ENCODE peak calls at places on chromosomes 3 and 15, in seven cellular contexts. J is body of pancreas, Y is HL-60, B is tibial artery, R is AG04450, A is neural progenitor cell, Z is GM12865. E is an unnamed sample.

GRCh38 chr3:81470416-81470978 is 290.9 kb downstream of the GBE1 start:
- DNase-seq in J (no peak), Y (no peak), B (no peak), R (no peak), A (no peak), Z (no peak), E (no peak)

GRCh38 chr15:89822951-89823701 is 8.5 kb upstream of the ANPEP start:
- DNase-seq in J (no peak), Y (no peak), B (peak), R (no peak), A (no peak), Z (no peak), E (no peak)

GRCh38 chr3:8739757-8740508 is 6.3 kb downstream of the CAV3 start:
- DNase-seq in J (no peak), Y (no peak), B (no peak), R (peak), A (no peak), Z (peak), E (no peak)

GRCh38 chr3:183824761-183825379 is 507 bp downstream of the MAP6D1 start:
- DNase-seq in J (peak), Y (no peak), B (peak), R (no peak), A (peak), Z (no peak), E (no peak)

GRCh38 chr3:55417211-55417610 is 69.9 kb downstream of the WNT5A start:
- DNase-seq in J (no peak), Y (no peak), B (no peak), R (no peak), A (no peak), Z (no peak), E (no peak)

GRCh38 chr15:40330368-40330836 is 6.9 kb downstream of the INAFM2 start:
- DNase-seq in J (no peak), Y (peak), B (peak), R (no peak), A (no peak), Z (no peak), E (no peak)

GRCh38 chr3:114857281-114857680 is 289.8 kb downstream of the ZBTB20 start:
- DNase-seq in J (no peak), Y (no peak), B (no peak), R (no peak), A (no peak), Z (no peak), E (no peak)

GRCh38 chr3:11260460-11260859 is 11.7 kb upstream of the ATG7 start:
- DNase-seq in J (no peak), Y (no peak), B (no peak), R (no peak), A (no peak), Z (no peak), E (no peak)

GRCh38 chr15:100113351-100114075 is 228.3 kb downstream of the ADAMTS17 start:
- DNase-seq in J (no peak), Y (no peak), B (peak), R (no peak), A (no peak), Z (no peak), E (no peak)

GRCh38 chr3:189269356-189269755 is 97.6 kb downstream of the TPRG1 start:
- DNase-seq in J (no peak), Y (no peak), B (no peak), R (no peak), A (no peak), Z (no peak), E (no peak)

GRCh38 chr3:189273736-189274135 is 102.0 kb downstream of the TPRG1 start:
- DNase-seq in J (no peak), Y (no peak), B (no peak), R (no peak), A (no peak), Z (no peak), E (no peak)

GRCh38 chr3:189272500-189273119 is 100.8 kb downstream of the TPRG1 start:
- DNase-seq in J (no peak), Y (no peak), B (no peak), R (no peak), A (peak), Z (peak), E (peak)

GRCh38 chr3:189267981-189268613 is 96.3 kb downstream of the TPRG1 start:
- DNase-seq in J (no peak), Y (no peak), B (no peak), R (no peak), A (peak), Z (no peak), E (no peak)

GRCh38 chr3:189270248-189270832 is 98.6 kb downstream of the TPRG1 start:
- DNase-seq in J (peak), Y (no peak), B (peak), R (peak), A (peak), Z (peak), E (peak)
- TF ChIP-seq CTCF in J (peak), Y (peak), B (peak), R (peak), A (peak), Z (peak), E (peak)

GRCh38 chr3:185930393-185931107 is 7.3 kb downstream of the TRA2B start:
- DNase-seq in J (no peak), Y (no peak), B (no peak), R (no peak), A (no peak), Z (no peak), E (no peak)

GRCh38 chr3:185929192-185930151 is 8.3 kb downstream of the TRA2B start:
- DNase-seq in J (no peak), Y (no peak), B (no peak), R (no peak), A (peak), Z (no peak), E (no peak)

GRCh38 chr3:185926445-185926844 is 11.4 kb downstream of the TRA2B start:
- DNase-seq in J (no peak), Y (no peak), B (no peak), R (no peak), A (no peak), Z (no peak), E (no peak)

GRCh38 chr3:185927501-185928200 is 10.2 kb downstream of the TRA2B start:
- DNase-seq in J (no peak), Y (no peak), B (no peak), R (no peak), A (no peak), Z (no peak), E (no peak)

DNA sequence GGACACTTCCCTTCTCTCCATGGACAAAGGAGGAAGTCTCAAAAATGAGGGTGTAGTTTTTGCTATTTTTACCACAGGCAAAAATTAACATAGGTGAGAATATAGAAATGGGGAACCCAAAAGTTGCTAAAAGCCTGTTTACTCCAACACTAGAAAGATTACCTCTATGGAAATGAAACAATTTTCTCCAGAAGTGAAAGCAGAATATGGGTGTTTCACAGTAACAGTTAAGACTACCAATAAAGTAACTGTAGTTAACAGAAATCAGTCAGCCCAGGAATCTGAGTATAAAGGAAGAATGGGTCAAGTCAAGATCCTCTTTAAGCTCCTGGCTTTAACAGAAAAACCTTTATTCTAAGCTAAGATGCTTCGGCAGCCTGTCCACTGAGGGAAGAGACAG is 9.3 kb downstream of the TRA2B start:
- DNase-seq in J (no peak), Y (no peak), B (no peak), R (no peak), A (peak), Z (no peak), E (no peak)
- H3K4me3 ChIP-seq in J (no peak), Y (no peak), B (peak), R (no peak), A (peak), Z (peak), E (no peak)

DNA sequence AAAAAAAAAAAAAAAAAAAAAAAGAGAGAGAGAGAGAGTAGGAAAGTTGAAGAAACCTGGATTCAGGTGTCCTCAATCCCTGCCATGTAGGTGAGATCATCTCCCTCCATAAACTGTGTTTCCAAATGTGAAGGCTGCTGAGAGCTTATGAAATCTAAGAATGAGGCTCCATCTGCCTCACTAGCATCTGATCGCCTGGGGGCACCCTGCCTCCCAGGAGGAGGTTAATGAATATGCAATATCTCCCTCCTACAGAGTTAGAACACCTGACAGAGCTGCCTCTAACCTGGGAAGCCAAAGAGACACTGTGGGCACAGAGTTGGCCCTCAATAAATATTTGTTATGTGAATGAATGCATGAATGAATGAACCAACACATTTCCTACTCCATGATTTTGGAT is 23.8 kb upstream of the ZNF148 start:
- DNase-seq in J (no peak), Y (no peak), B (no peak), R (no peak), A (no peak), Z (peak), E (peak)
- TF ChIP-seq CTCF in J (no peak), Y (no peak), B (no peak), R (no peak), A (no peak), Z (peak), E (no peak)

GRCh38 chr3:39386331-39386730 is 3.2 kb downstream of the SLC25A38 start:
- DNase-seq in J (no peak), Y (no peak), B (no peak), R (no peak), A (no peak), Z (no peak), E (no peak)

GRCh38 chr3:39384665-39385000 is 1.5 kb downstream of the SLC25A38 start:
- DNase-seq in J (no peak), Y (no peak), B (no peak), R (no peak), A (no peak), Z (no peak), E (no peak)

GRCh38 chr3:39387411-39387975 is 4.3 kb downstream of the SLC25A38 start:
- DNase-seq in J (no peak), Y (no peak), B (no peak), R (no peak), A (no peak), Z (no peak), E (no peak)

GRCh38 chr3:39383913-39384664 is 919 bp downstream of the SLC25A38 start:
- DNase-seq in J (peak), Y (peak), B (peak), R (peak), A (peak), Z (peak), E (peak)

DNA sequence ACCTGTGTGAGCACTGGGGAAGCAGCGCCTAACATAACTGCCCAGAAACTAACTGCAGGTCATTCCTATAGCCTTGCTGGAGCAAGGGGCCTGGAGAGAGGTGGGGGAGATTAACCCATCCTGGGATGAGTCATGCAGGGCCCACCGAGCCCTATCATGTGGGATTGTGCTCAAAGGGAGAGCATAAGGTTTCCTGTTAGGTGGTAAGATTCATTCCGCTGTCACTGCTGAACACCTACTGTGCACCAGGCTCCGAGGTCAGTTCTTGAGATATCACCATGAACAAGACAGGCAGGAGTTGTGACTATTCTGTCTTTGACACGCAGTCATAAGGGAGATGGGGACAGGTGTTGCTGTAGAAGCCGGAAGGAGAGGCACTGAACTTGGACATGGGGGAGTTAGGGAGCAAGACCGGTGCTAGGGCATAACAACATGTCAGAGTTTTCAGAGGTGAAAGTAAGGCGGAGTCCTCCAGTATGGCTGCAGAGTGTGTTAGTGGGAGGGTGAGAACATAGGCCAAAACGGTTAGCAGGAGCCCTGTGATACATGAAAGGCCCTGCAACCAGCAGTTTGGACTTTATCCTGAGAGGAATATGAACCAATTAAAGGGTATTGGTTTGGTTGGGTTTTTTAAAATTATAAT is 2.4 kb downstream of the SLC25A38 start:
- DNase-seq in J (no peak), Y (no peak), B (no peak), R (no peak), A (no peak), Z (no peak), E (no peak)
- H3K4me3 ChIP-seq in J (no peak), Y (no peak), B (no peak), R (no peak), A (no peak), Z (no peak), E (no peak)

DNA sequence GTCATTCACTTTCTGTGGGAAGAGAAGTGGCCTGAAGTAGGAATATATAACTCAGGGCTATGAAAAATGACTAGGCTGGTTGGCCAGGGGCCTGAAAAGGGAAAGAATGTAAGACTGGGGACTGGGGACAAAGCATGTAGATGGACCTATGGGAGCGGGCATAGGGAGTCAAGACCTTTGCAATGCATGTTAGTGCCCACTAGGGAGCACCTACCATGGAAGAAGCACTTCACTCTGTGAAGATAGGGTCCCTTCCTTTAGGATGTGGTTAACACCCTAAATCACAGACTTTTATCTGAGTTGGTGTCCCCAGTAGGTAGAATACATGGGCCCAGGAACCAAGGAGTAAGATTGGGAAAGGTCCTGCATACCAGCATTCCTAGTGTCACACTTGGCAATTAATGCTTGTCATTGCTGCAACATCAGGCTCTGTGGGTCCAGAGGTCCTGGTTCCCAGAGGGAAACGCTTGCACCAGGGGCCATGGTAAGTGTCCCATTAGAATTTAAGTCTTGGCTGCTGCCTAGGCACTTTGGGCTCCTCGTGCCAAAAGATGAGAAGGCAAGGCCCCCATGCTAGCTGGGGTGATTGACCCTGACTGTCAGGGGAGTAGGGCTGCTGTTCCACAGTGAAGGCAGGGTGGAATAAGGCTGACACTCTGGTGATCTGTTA is 79.6 kb downstream of the CRYGS start:
- DNase-seq in J (no peak), Y (no peak), B (no peak), R (no peak), A (no peak), Z (peak), E (no peak)
- TF ChIP-seq CTCF in J (no peak), Y (peak), B (no peak), R (no peak), A (peak), Z (peak), E (peak)